ENCODE peak calls at places on chromosome 19, in five cellular contexts. One of them, this sample, is unnamed.

GRCh38 chr19:57818378-57818777 is 3.7 kb upstream of the ZNF552 start:
- DNase-seq in esophagus squamous epithelium: no peak
- DNase-seq in heart right ventricle: no peak
- DNase-seq in fibroblast of mammary gland: no peak
- DNase-seq in cardiac muscle cell: no peak
- DNase-seq in this sample: no peak

GRCh38 chr19:5681446-5682292 is 842 bp downstream of the HSD11B1L start:
- DNase-seq in esophagus squamous epithelium: no peak
- DNase-seq in heart right ventricle: no peak
- DNase-seq in fibroblast of mammary gland: no peak
- DNase-seq in cardiac muscle cell: no peak
- DNase-seq in this sample: no peak

GRCh38 chr19:53394522-53394973 is 401 bp upstream of the ZNF765 start:
- DNase-seq in esophagus squamous epithelium: no peak
- DNase-seq in heart right ventricle: peak; percentile 61
- DNase-seq in fibroblast of mammary gland: peak; percentile 62
- DNase-seq in cardiac muscle cell: peak; percentile 60
- DNase-seq in this sample: no peak

GRCh38 chr19:58396691-58397532 is 1.5 kb downstream of the RNF225 start:
- DNase-seq in esophagus squamous epithelium: no peak
- DNase-seq in heart right ventricle: no peak
- DNase-seq in fibroblast of mammary gland: no peak
- DNase-seq in cardiac muscle cell: no peak
- DNase-seq in this sample: no peak

GRCh38 chr19:56637976-56638555 is 4.9 kb upstream of the SMIM17 start:
- DNase-seq in esophagus squamous epithelium: no peak
- DNase-seq in heart right ventricle: peak; percentile 79
- DNase-seq in fibroblast of mammary gland: peak; percentile 74
- DNase-seq in cardiac muscle cell: peak; percentile 80
- DNase-seq in this sample: peak; percentile 77

GRCh38 chr19:52823676-52824075 is 2.2 kb upstream of the ZNF28 start:
- DNase-seq in esophagus squamous epithelium: no peak
- DNase-seq in heart right ventricle: no peak
- DNase-seq in fibroblast of mammary gland: no peak
- DNase-seq in cardiac muscle cell: no peak
- DNase-seq in this sample: no peak

GRCh38 chr19:7280940-7281666 is 13.1 kb downstream of the INSR start:
- DNase-seq in esophagus squamous epithelium: no peak
- DNase-seq in heart right ventricle: no peak
- DNase-seq in fibroblast of mammary gland: no peak
- DNase-seq in cardiac muscle cell: no peak
- DNase-seq in this sample: no peak

GRCh38 chr19:16376649-16377048 is 52.0 kb downstream of the KLF2 start:
- DNase-seq in esophagus squamous epithelium: no peak
- DNase-seq in heart right ventricle: no peak
- DNase-seq in fibroblast of mammary gland: no peak
- DNase-seq in cardiac muscle cell: no peak
- DNase-seq in this sample: no peak

GRCh38 chr19:8138201-8138600 is 11.2 kb downstream of the FBN3 start:
- DNase-seq in esophagus squamous epithelium: no peak
- DNase-seq in heart right ventricle: no peak
- DNase-seq in fibroblast of mammary gland: no peak
- DNase-seq in cardiac muscle cell: no peak
- DNase-seq in this sample: no peak

GRCh38 chr19:47035127-47035494 is 13.3 kb downstream of the TMEM160 start:
- DNase-seq in esophagus squamous epithelium: no peak
- DNase-seq in heart right ventricle: no peak
- DNase-seq in fibroblast of mammary gland: peak; percentile 44
- DNase-seq in cardiac muscle cell: no peak
- DNase-seq in this sample: no peak

GRCh38 chr19:39829702-39830275 is 4.2 kb downstream of the DYRK1B start:
- DNase-seq in esophagus squamous epithelium: no peak
- DNase-seq in heart right ventricle: no peak
- DNase-seq in fibroblast of mammary gland: no peak
- DNase-seq in cardiac muscle cell: no peak
- DNase-seq in this sample: no peak

GRCh38 chr19:54517483-54517882 is 14.9 kb downstream of the LAIR2 start:
- DNase-seq in esophagus squamous epithelium: no peak
- DNase-seq in heart right ventricle: peak; percentile 46
- DNase-seq in fibroblast of mammary gland: peak; percentile 25
- DNase-seq in cardiac muscle cell: peak; percentile 46
- DNase-seq in this sample: peak; percentile 17

GRCh38 chr19:11164879-11165406 is 9.4 kb upstream of the SPC24 start:
- DNase-seq in esophagus squamous epithelium: no peak
- DNase-seq in heart right ventricle: peak; percentile 80
- DNase-seq in fibroblast of mammary gland: peak; percentile 92
- DNase-seq in cardiac muscle cell: peak; percentile 97
- DNase-seq in this sample: peak; percentile 96

GRCh38 chr19:11155373-11156120 is at the start of gene SPC24:
- DNase-seq in esophagus squamous epithelium: peak; percentile 48
- DNase-seq in heart right ventricle: peak; percentile 96
- DNase-seq in fibroblast of mammary gland: peak; percentile 99
- DNase-seq in cardiac muscle cell: peak; percentile 99
- DNase-seq in this sample: peak; percentile 98

GRCh38 chr19:11159598-11160001 is 4.0 kb upstream of the SPC24 start:
- DNase-seq in esophagus squamous epithelium: no peak
- DNase-seq in heart right ventricle: no peak
- DNase-seq in fibroblast of mammary gland: peak; percentile 65
- DNase-seq in cardiac muscle cell: peak; percentile 69
- DNase-seq in this sample: no peak

GRCh38 chr19:11164278-11164677 is 8.7 kb upstream of the SPC24 start:
- DNase-seq in esophagus squamous epithelium: no peak
- DNase-seq in heart right ventricle: no peak
- DNase-seq in fibroblast of mammary gland: no peak
- DNase-seq in cardiac muscle cell: no peak
- DNase-seq in this sample: no peak

GRCh38 chr19:11160119-11160768 is 4.7 kb upstream of the SPC24 start:
- DNase-seq in esophagus squamous epithelium: no peak
- DNase-seq in heart right ventricle: no peak
- DNase-seq in fibroblast of mammary gland: peak; percentile 66
- DNase-seq in cardiac muscle cell: peak; percentile 78
- DNase-seq in this sample: no peak
- TF ChIP-seq CTCF in esophagus squamous epithelium: no peak
- TF ChIP-seq CTCF in heart right ventricle: no peak
- TF ChIP-seq CTCF in fibroblast of mammary gland: no peak
- TF ChIP-seq CTCF in cardiac muscle cell: no peak
- TF ChIP-seq CTCF in this sample: no peak

DNA sequence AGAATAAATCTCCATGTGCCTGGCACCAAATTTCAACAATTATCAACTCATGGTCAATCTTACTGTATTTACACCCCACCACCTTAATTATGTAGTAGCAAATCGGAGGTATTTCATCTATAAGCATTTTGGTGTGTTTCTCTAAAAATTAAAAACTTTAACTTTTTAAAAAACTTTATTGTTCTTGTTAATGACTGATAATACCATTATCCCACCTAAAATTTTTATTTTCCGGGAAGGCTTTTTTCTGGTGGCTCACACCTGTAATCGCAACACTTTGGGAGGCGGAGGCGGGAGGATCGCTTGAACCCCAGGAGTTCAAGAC is 453 bp upstream of the PDCD2L start:
- DNase-seq in esophagus squamous epithelium: no peak
- DNase-seq in heart right ventricle: no peak
- DNase-seq in fibroblast of mammary gland: no peak
- DNase-seq in cardiac muscle cell: no peak
- DNase-seq in this sample: no peak
- H3K4me3 ChIP-seq in esophagus squamous epithelium: peak overlapping the region; percentile 96
- H3K4me3 ChIP-seq in heart right ventricle: peak overlapping the region; percentile 76
- H3K4me3 ChIP-seq in fibroblast of mammary gland: peak overlapping the region; percentile 94
- H3K4me3 ChIP-seq in cardiac muscle cell: peak overlapping the region; percentile 98
- H3K4me3 ChIP-seq in this sample: peak overlapping the region; percentile 84

DNA sequence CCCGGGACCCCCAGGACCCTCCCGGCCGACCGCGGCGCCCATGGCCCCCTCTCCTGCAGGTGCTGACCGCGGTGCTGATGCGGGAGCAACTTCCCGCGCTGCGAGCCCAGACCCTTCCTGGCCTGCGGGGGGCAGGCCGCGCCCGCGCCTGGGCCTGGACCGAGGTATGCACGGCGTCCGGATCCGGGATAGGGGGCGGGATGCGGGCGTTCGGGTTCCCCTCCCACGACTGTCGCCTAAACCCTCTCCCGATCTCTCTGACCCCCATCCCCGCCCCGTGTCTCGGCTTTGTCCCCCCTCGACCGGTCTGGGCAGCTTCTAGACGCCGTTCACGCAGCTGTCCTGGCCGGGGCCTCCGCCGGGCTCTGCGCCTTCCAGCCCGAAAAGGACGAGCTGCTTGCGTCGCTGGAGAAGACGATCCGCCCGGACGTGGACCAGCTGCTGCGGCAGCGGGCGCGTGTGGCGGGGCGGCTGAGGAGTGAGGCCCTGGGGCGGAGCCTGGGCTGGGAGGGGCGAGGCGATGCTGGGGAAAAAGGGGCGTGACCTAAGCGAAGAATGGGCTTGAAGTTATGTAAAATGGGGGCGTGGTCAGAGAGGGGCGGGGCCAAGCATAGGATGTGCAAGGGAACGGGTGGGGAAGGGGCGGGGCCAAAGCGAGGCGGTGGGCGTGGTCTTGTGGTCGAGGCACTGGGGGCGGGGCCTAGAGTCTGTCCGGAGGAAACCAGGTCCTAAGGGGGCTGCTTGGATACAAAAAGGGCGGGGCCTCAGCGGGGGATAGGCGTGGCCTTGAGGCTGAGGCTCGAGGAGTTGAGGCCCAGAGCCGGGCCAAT is 15.9 kb upstream of the COLGALT1 start:
- DNase-seq in esophagus squamous epithelium: peak; percentile 91
- DNase-seq in heart right ventricle: peak; percentile 96
- DNase-seq in fibroblast of mammary gland: peak; percentile 92
- DNase-seq in cardiac muscle cell: peak; percentile 98
- DNase-seq in this sample: peak; percentile 93
- TF ChIP-seq CTCF in esophagus squamous epithelium: no peak
- TF ChIP-seq CTCF in heart right ventricle: peak; percentile 52
- TF ChIP-seq CTCF in fibroblast of mammary gland: no peak
- TF ChIP-seq CTCF in cardiac muscle cell: peak; percentile 49
- TF ChIP-seq CTCF in this sample: peak; percentile 30

GRCh38 chr19:35054626-35055025 is 13.1 kb downstream of the HPN start:
- DNase-seq in esophagus squamous epithelium: no peak
- DNase-seq in heart right ventricle: no peak
- DNase-seq in fibroblast of mammary gland: no peak
- DNase-seq in cardiac muscle cell: no peak
- DNase-seq in this sample: no peak
- H3K4me3 ChIP-seq in esophagus squamous epithelium: no peak overlapping the region
- H3K4me3 ChIP-seq in heart right ventricle: no peak overlapping the region
- H3K4me3 ChIP-seq in fibroblast of mammary gland: no peak overlapping the region
- H3K4me3 ChIP-seq in cardiac muscle cell: no peak overlapping the region
- H3K4me3 ChIP-seq in this sample: no peak overlapping the region

GRCh38 chr19:45927565-45928261 is 13.1 kb upstream of the NANOS2 start:
- DNase-seq in esophagus squamous epithelium: peak; percentile 21
- DNase-seq in heart right ventricle: peak; percentile 86
- DNase-seq in fibroblast of mammary gland: peak; percentile 80
- DNase-seq in cardiac muscle cell: peak; percentile 89
- DNase-seq in this sample: peak; percentile 89
- TF ChIP-seq CTCF in esophagus squamous epithelium: no peak
- TF ChIP-seq CTCF in heart right ventricle: peak; percentile 14
- TF ChIP-seq CTCF in fibroblast of mammary gland: no peak
- TF ChIP-seq CTCF in cardiac muscle cell: no peak
- TF ChIP-seq CTCF in this sample: no peak

DNA sequence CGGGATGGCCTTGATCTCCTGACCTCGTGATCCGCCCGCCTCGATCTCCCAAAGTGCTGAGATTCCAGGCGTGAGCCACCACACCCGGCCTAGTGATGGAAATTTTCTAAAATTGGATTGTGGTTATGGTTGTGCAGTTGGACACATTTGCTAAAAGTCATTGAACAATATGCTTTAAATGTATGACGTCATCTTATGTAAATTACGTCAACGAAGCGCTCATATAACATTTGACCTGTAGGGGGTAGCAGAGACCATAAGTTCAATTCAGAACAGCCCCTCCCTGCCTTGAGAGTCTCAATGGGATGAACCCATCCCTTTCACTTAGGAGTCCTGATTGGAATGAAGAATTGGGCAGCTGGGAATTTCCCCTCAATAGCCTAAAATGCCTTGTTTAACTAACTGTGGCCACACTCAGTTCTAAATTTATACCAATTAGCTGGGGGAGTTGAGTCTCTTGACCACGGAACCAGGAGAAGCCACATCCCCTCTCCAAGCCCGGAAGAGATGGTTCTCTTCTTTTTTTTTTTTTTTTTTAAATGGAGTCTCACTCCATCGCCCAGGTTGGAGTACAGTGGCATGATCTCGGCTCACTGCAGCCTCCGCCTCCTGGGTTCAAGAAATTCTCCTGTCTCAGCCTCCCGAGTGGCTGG is 15.2 kb upstream of the TLE6 start:
- DNase-seq in esophagus squamous epithelium: no peak
- DNase-seq in heart right ventricle: no peak
- DNase-seq in fibroblast of mammary gland: peak; percentile 87
- DNase-seq in cardiac muscle cell: peak; percentile 89
- DNase-seq in this sample: peak; percentile 89
- H3K4me3 ChIP-seq in esophagus squamous epithelium: no peak overlapping the region
- H3K4me3 ChIP-seq in heart right ventricle: no peak overlapping the region
- H3K4me3 ChIP-seq in fibroblast of mammary gland: no peak overlapping the region
- H3K4me3 ChIP-seq in cardiac muscle cell: no peak overlapping the region
- H3K4me3 ChIP-seq in this sample: peak overlapping the region; percentile 20